ENCODE peak calls at places on chromosomes 11 and 22, in five cellular contexts. W is Caco-2; Z is BE2C; D is CD4-positive, CD25-positive, alpha-beta regulatory T cell; J is cardiac muscle cell. K is an unnamed sample. For H3K9me3, the result is how much of the 10 kb centered on the place peaks cover.

GRCh38 chr11:70176940-70177689 is 26.0 kb upstream of the FADD start:
- DNase-seq in W (peak), Z (peak), D (peak), J (peak), K (peak)

GRCh38 chr11:101478587-101479375 is 105.0 kb downstream of the TRPC6 start:
- DNase-seq in W (peak), Z (peak), D (no peak), J (peak), K (no peak)

GRCh38 chr11:6418199-6418957 is 516 bp downstream of the APBB1 start:
- DNase-seq in W (no peak), Z (peak), D (no peak), J (peak), K (no peak)

GRCh38 chr11:91700854-91701253 is 523.8 kb upstream of the FAT3 start:
- DNase-seq in W (no peak), Z (no peak), D (no peak), J (no peak), K (no peak)

GRCh38 chr22:38284042-38284402 is 11.2 kb upstream of the TMEM184B start:
- DNase-seq in W (no peak), Z (no peak), D (no peak), J (no peak), K (no peak)

GRCh38 chr11:11422291-11423128 is 69.5 kb upstream of the CSNK2A3 start:
- DNase-seq in W (no peak), Z (no peak), D (no peak), J (no peak), K (no peak)

GRCh38 chr11:85955531-85955930 is 100.3 kb downstream of the CCDC83 start:
- DNase-seq in W (no peak), Z (no peak), D (no peak), J (peak), K (no peak)

GRCh38 chr11:117831661-117832415 is 7.3 kb upstream of the FXYD2 start:
- DNase-seq in W (no peak), Z (no peak), D (no peak), J (no peak), K (no peak)

GRCh38 chr11:63919267-63920125 is 2.5 kb upstream of the RCOR2 start:
- DNase-seq in W (no peak), Z (peak), D (no peak), J (peak), K (no peak)

GRCh38 chr22:29470159-29470855 is 9.7 kb upstream of the NEFH start:
- DNase-seq in W (peak), Z (no peak), D (peak), J (peak), K (peak)

GRCh38 chr22:31144223-31144622 is 3.9 kb upstream of the PLA2G3 start:
- DNase-seq in W (no peak), Z (no peak), D (peak), J (no peak), K (no peak)

GRCh38 chr11:22163394-22163797 is 29.5 kb upstream of the ANO5 start:
- DNase-seq in W (no peak), Z (no peak), D (no peak), J (no peak), K (no peak)

GRCh38 chr11:92376146-92376599 is 151.6 kb downstream of the FAT3 start:
- DNase-seq in W (no peak), Z (no peak), D (no peak), J (no peak), K (no peak)

GRCh38 chr11:74018331-74019005 is 9.6 kb upstream of the UCP3 start:
- DNase-seq in W (no peak), Z (no peak), D (no peak), J (peak), K (no peak)

GRCh38 chr11:116913000-116913399 is 75.6 kb upstream of the APOA1 start:
- DNase-seq in W (no peak), Z (no peak), D (no peak), J (no peak), K (no peak)

GRCh38 chr11:50186146-50186545 is 153.5 kb downstream of the OR4C45 start:
- DNase-seq in W (no peak), Z (no peak), D (no peak), J (no peak), K (no peak)
- H3K9me3 ChIP-seq in W (under half), Z (under half), D (under half), J (under half), K (under half)

DNA sequence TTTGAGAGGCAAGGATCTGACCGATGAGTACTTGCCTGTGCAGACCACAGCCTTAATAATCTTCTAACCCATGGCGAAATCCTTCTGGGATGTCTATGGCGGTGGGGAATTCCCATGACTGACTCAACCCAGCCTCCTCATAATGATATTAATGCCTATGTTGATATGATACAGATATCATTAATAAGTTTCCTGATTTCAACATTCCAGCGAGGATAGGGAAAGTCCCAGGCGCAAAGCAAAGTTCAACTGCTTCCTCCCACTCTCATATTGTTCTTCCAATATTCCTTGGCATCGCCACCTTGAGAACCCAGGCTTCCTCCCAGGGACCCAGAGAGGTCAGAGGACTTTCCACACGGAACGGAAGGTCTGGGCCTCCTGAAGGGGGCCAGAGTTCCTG is 110.3 kb upstream of the TMEM45B start:
- DNase-seq in W (peak), Z (no peak), D (no peak), J (no peak), K (no peak)
- H3K9me3 ChIP-seq in W (under half), Z (under half), D (under half), J (under half), K (under half)

DNA sequence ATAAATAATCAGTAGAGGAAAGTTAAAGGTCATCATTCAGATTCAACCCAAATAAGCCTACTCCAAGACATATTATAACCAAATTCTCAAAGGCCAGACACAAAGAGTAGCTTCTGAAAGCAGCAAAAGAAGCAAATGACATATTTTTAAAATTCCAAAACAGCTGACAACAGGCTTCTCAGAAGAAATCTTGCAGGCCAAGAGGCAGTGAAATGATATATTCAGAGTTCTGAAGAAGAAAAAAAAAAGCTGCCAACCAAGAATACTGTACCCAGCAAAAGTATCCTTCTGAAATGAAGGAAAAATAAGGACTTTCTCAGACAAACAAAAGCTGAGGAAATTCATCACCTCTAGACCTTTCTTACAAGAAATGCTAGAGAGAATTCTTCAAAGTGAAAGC is 787.1 kb upstream of the TENM4 start:
- DNase-seq in W (no peak), Z (no peak), D (no peak), J (no peak), K (no peak)
- H3K9me3 ChIP-seq in W (under half), Z (under half), D (under half), J (under half), K (under half)

GRCh38 chr22:47460870-47461269 is 698.4 kb downstream of the TBC1D22A start:
- DNase-seq in W (no peak), Z (no peak), D (no peak), J (no peak), K (no peak)
- H3K9me3 ChIP-seq in W (under half), Z (under half), D (under half), J (under half), K (under half)

DNA sequence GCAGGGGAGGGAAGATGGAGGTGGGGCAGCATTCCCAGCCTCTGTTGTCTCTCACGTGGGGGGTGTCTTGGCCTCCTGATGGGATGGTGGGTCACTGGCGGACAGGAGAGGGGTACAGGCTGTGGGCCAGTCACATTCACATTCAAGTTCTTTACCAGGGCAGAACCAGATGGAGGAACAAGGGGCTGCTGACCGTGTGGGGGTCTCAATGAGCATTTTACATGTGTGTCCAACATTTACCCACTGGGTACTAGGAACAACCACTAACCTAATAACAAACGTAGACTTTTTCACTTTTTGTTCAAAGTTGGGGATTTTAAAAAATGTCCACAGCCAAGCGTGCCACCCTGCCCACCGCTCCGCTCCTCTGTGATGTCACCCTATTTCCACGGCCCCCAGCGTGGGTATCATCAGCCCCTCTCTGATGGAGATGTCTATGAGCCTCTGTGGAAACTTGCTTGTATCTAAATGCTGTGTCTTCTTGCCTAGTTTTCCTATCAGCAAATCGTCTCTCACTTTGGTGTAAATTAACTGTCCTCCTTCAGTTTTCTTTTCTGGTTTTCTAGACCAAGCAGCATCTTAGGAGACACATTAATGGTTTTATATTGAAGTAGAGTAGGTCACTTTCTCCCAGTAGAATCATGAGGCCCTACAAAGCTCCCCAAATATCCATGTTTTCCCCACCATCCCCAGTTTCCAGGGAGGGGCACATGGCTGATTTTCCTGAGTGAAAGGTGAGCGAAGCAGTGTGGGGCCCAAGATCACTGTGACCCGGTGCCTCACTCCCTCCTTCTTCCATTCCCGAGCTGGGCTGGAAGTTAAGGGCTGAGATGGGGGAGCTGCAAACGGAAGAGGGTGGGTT is 936.7 kb downstream of the BRD1 start:
- DNase-seq in W (no peak), Z (no peak), D (no peak), J (no peak), K (no peak)
- H3K9me3 ChIP-seq in W (under half), Z (under half), D (under half), J (under half), K (under half)

DNA sequence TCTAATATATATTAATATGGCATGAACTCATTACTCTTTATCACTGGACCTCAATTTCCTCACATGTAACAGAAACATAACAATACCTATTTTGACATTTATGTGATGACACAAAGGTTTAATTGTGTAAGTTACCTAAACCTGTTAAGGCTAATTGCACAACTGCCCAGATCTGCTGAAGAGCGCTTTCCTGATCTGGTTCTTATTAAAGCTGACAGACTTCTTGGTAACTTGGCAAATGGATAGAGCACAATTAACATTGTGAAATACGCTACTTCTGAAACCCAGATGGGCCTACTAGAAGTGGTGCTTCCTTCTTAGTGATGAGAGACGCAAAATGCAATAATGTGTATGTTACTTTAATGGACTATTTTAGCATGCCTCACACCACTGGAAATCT is 1767.2 kb upstream of the RAG2 start:
- DNase-seq in W (no peak), Z (no peak), D (no peak), J (no peak), K (no peak)
- H3K9me3 ChIP-seq in W (under half), Z (under half), D (under half), J (under half), K (under half)

GRCh38 chr22:47561115-47561675 is 798.7 kb downstream of the TBC1D22A start:
- DNase-seq in W (no peak), Z (no peak), D (no peak), J (no peak), K (no peak)

GRCh38 chr22:47556473-47556872 is 794.0 kb downstream of the TBC1D22A start:
- DNase-seq in W (no peak), Z (no peak), D (no peak), J (no peak), K (no peak)

GRCh38 chr22:47561766-47562165 is 799.3 kb downstream of the TBC1D22A start:
- DNase-seq in W (no peak), Z (no peak), D (no peak), J (no peak), K (no peak)

GRCh38 chr22:47563406-47564157 is 801.1 kb downstream of the TBC1D22A start:
- DNase-seq in W (no peak), Z (no peak), D (no peak), J (no peak), K (no peak)

GRCh38 chr22:47558828-47559700 is 796.6 kb downstream of the TBC1D22A start:
- DNase-seq in W (no peak), Z (no peak), D (no peak), J (no peak), K (no peak)
- H3K9me3 ChIP-seq in W (under half), Z (under half), D (under half), J (under half), K (under half)

K was measured in T-helper 17 cell.